ENCODE peak calls at places on chromosomes 11 and 22, in five cellular contexts. One of them, this sample, is unnamed.
A peak's percentile ranks its signal among the peaks of the same experiment; 100 is the strongest.

GRCh38 chr22:26367402-26368245 is 61.4 kb upstream of the ASPHD2 start:
- DNase-seq in GM19239: peak; percentile 34
- DNase-seq in activated CD8-positive, alpha-beta memory T cell treated with anti-CD3 and anti-CD28 coated beads, Interleukin-2, amount 10 ng/mL, durations not matched to agents 7 days and 5 days: peak; percentile 71
- DNase-seq in GM20000: peak; percentile 39
- DNase-seq in Jurkat, Clone E6-1: peak; percentile 71
- DNase-seq in this sample: peak; percentile 49

GRCh38 chr11:12331239-12331874 is 46.0 kb upstream of the PARVA start:
- DNase-seq in GM19239: peak; percentile 15
- DNase-seq in Jurkat, Clone E6-1: peak; percentile 65
- DNase-seq in activated CD8-positive, alpha-beta memory T cell treated with anti-CD3 and anti-CD28 coated beads, Interleukin-2, amount 10 ng/mL, durations not matched to agents 7 days and 5 days: peak; percentile 78
- DNase-seq in GM20000: peak; percentile 44
- DNase-seq in this sample: peak; percentile 37

GRCh38 chr11:15599376-15599775 is 484.7 kb downstream of the INSC start:
- DNase-seq in activated CD8-positive, alpha-beta memory T cell treated with anti-CD3 and anti-CD28 coated beads, Interleukin-2, amount 10 ng/mL, durations not matched to agents 7 days and 5 days: no peak
- DNase-seq in GM19239: no peak
- DNase-seq in Jurkat, Clone E6-1: no peak
- DNase-seq in GM20000: no peak
- DNase-seq in this sample: no peak

GRCh38 chr11:5282652-5283051 is 12.9 kb upstream of the HBE1 start:
- DNase-seq in activated CD8-positive, alpha-beta memory T cell treated with anti-CD3 and anti-CD28 coated beads, Interleukin-2, amount 10 ng/mL, durations not matched to agents 7 days and 5 days: no peak
- DNase-seq in GM19239: no peak
- DNase-seq in Jurkat, Clone E6-1: no peak
- DNase-seq in GM20000: no peak
- DNase-seq in this sample: no peak

GRCh38 chr11:72641900-72642814 is 32.1 kb downstream of the PDE2A start:
- DNase-seq in GM20000: peak; percentile 73
- DNase-seq in GM19239: no peak
- DNase-seq in Jurkat, Clone E6-1: no peak
- DNase-seq in activated CD8-positive, alpha-beta memory T cell treated with anti-CD3 and anti-CD28 coated beads, Interleukin-2, amount 10 ng/mL, durations not matched to agents 7 days and 5 days: peak; percentile 48
- DNase-seq in this sample: peak; percentile 72

GRCh38 chr11:26905368-26905767 is 88.5 kb upstream of the FIBIN start:
- DNase-seq in GM20000: no peak
- DNase-seq in Jurkat, Clone E6-1: no peak
- DNase-seq in activated CD8-positive, alpha-beta memory T cell treated with anti-CD3 and anti-CD28 coated beads, Interleukin-2, amount 10 ng/mL, durations not matched to agents 7 days and 5 days: no peak
- DNase-seq in GM19239: no peak
- DNase-seq in this sample: no peak

GRCh38 chr11:1437500-1437899 is 47.8 kb downstream of the BRSK2 start:
- DNase-seq in GM19239: no peak
- DNase-seq in GM20000: no peak
- DNase-seq in activated CD8-positive, alpha-beta memory T cell treated with anti-CD3 and anti-CD28 coated beads, Interleukin-2, amount 10 ng/mL, durations not matched to agents 7 days and 5 days: no peak
- DNase-seq in Jurkat, Clone E6-1: no peak
- DNase-seq in this sample: peak; percentile 34

GRCh38 chr22:39277135-39277607 is 32.4 kb upstream of the PDGFB start:
- DNase-seq in GM19239: no peak
- DNase-seq in activated CD8-positive, alpha-beta memory T cell treated with anti-CD3 and anti-CD28 coated beads, Interleukin-2, amount 10 ng/mL, durations not matched to agents 7 days and 5 days: no peak
- DNase-seq in GM20000: no peak
- DNase-seq in Jurkat, Clone E6-1: no peak
- DNase-seq in this sample: no peak

GRCh38 chr11:33936745-33937612 is 45.1 kb upstream of the LMO2 start:
- DNase-seq in GM19239: no peak
- DNase-seq in GM20000: no peak
- DNase-seq in Jurkat, Clone E6-1: no peak
- DNase-seq in activated CD8-positive, alpha-beta memory T cell treated with anti-CD3 and anti-CD28 coated beads, Interleukin-2, amount 10 ng/mL, durations not matched to agents 7 days and 5 days: no peak
- DNase-seq in this sample: no peak

GRCh38 chr11:119148855-119149370 is at the start of gene ABCG4:
- DNase-seq in GM20000: peak; percentile 58
- DNase-seq in activated CD8-positive, alpha-beta memory T cell treated with anti-CD3 and anti-CD28 coated beads, Interleukin-2, amount 10 ng/mL, durations not matched to agents 7 days and 5 days: no peak
- DNase-seq in GM19239: no peak
- DNase-seq in Jurkat, Clone E6-1: no peak
- DNase-seq in this sample: peak; percentile 56

GRCh38 chr11:94151903-94152677 is 23.4 kb downstream of the PANX1 start:
- DNase-seq in Jurkat, Clone E6-1: no peak
- DNase-seq in GM19239: no peak
- DNase-seq in GM20000: no peak
- DNase-seq in activated CD8-positive, alpha-beta memory T cell treated with anti-CD3 and anti-CD28 coated beads, Interleukin-2, amount 10 ng/mL, durations not matched to agents 7 days and 5 days: no peak
- DNase-seq in this sample: no peak

GRCh38 chr22:25749420-25750169 is 7.6 kb downstream of the MYO18B start:
- DNase-seq in Jurkat, Clone E6-1: no peak
- DNase-seq in GM19239: no peak
- DNase-seq in GM20000: peak; percentile 75
- DNase-seq in activated CD8-positive, alpha-beta memory T cell treated with anti-CD3 and anti-CD28 coated beads, Interleukin-2, amount 10 ng/mL, durations not matched to agents 7 days and 5 days: peak; percentile 90
- DNase-seq in this sample: peak; percentile 81

This sample was measured in GM13977.